ENCODE peak calls at places on chromosomes 3 and 15, in ten cellular contexts. One of them, this sample, is unnamed.

GRCh38 chr3:55203006-55203405 is 275.1 kb upstream of the LRTM1 start:
- DNase-seq in A549: no peak
- DNase-seq in lower lobe of right lung: no peak
- DNase-seq in DND-41: no peak
- DNase-seq in neuronal stem cell: no peak
- DNase-seq in NCI-H1092 treated with DMSO at 0.1 percent for 48 hours: no peak
- DNase-seq in iris pigment epithelial cell: peak; percentile 37
- DNase-seq in Jurkat, Clone E6-1: no peak
- DNase-seq in foreskin fibroblast: peak; percentile 37
- DNase-seq in AG08395: peak; percentile 57
- DNase-seq in this sample: no peak

GRCh38 chr3:119579366-119580147 is at the start of gene ADPRH:
- DNase-seq in AG08395: peak; percentile 77
- DNase-seq in A549: peak; percentile 81
- DNase-seq in lower lobe of right lung: peak; percentile 93
- DNase-seq in foreskin fibroblast: peak; percentile 84
- DNase-seq in iris pigment epithelial cell: peak; percentile 79
- DNase-seq in DND-41: no peak
- DNase-seq in NCI-H1092 treated with DMSO at 0.1 percent for 48 hours: peak; percentile 31
- DNase-seq in neuronal stem cell: peak; percentile 68
- DNase-seq in Jurkat, Clone E6-1: no peak
- DNase-seq in this sample: peak; percentile 70

GRCh38 chr15:90031231-90031791 is 30.2 kb downstream of the ZNF710 start:
- DNase-seq in neuronal stem cell: no peak
- DNase-seq in A549: no peak
- DNase-seq in NCI-H1092 treated with DMSO at 0.1 percent for 48 hours: no peak
- DNase-seq in iris pigment epithelial cell: peak; percentile 36
- DNase-seq in Jurkat, Clone E6-1: no peak
- DNase-seq in DND-41: peak; percentile 52
- DNase-seq in lower lobe of right lung: no peak
- DNase-seq in AG08395: peak; percentile 58
- DNase-seq in foreskin fibroblast: peak; percentile 52
- DNase-seq in this sample: no peak

GRCh38 chr15:101141926-101142527 is 109.8 kb downstream of the CHSY1 start:
- DNase-seq in AG08395: no peak
- DNase-seq in neuronal stem cell: no peak
- DNase-seq in foreskin fibroblast: no peak
- DNase-seq in Jurkat, Clone E6-1: no peak
- DNase-seq in lower lobe of right lung: no peak
- DNase-seq in DND-41: no peak
- DNase-seq in NCI-H1092 treated with DMSO at 0.1 percent for 48 hours: no peak
- DNase-seq in iris pigment epithelial cell: no peak
- DNase-seq in A549: no peak
- DNase-seq in this sample: no peak

GRCh38 chr3:13009132-13009945 is 63.9 kb downstream of the IQSEC1 start:
- DNase-seq in DND-41: no peak
- DNase-seq in A549: no peak
- DNase-seq in foreskin fibroblast: no peak
- DNase-seq in Jurkat, Clone E6-1: no peak
- DNase-seq in iris pigment epithelial cell: no peak
- DNase-seq in neuronal stem cell: no peak
- DNase-seq in AG08395: no peak
- DNase-seq in NCI-H1092 treated with DMSO at 0.1 percent for 48 hours: no peak
- DNase-seq in lower lobe of right lung: peak; percentile 90
- DNase-seq in this sample: peak; percentile 81

GRCh38 chr3:197807969-197808587 is 17.0 kb downstream of the LRCH3 start:
- DNase-seq in lower lobe of right lung: no peak
- DNase-seq in NCI-H1092 treated with DMSO at 0.1 percent for 48 hours: no peak
- DNase-seq in neuronal stem cell: no peak
- DNase-seq in A549: no peak
- DNase-seq in DND-41: no peak
- DNase-seq in foreskin fibroblast: peak; percentile 52
- DNase-seq in Jurkat, Clone E6-1: no peak
- DNase-seq in iris pigment epithelial cell: peak; percentile 58
- DNase-seq in AG08395: peak; percentile 45
- DNase-seq in this sample: no peak

GRCh38 chr15:52277575-52277974 is 18.0 kb downstream of the MYO5C start:
- DNase-seq in NCI-H1092 treated with DMSO at 0.1 percent for 48 hours: no peak
- DNase-seq in lower lobe of right lung: no peak
- DNase-seq in DND-41: no peak
- DNase-seq in iris pigment epithelial cell: no peak
- DNase-seq in foreskin fibroblast: no peak
- DNase-seq in A549: no peak
- DNase-seq in neuronal stem cell: no peak
- DNase-seq in Jurkat, Clone E6-1: no peak
- DNase-seq in AG08395: no peak
- DNase-seq in this sample: no peak

GRCh38 chr15:69479971-69480370 is 27.4 kb downstream of the RPLP1 start:
- DNase-seq in DND-41: no peak
- DNase-seq in lower lobe of right lung: no peak
- DNase-seq in AG08395: no peak
- DNase-seq in A549: no peak
- DNase-seq in foreskin fibroblast: no peak
- DNase-seq in neuronal stem cell: no peak
- DNase-seq in iris pigment epithelial cell: no peak
- DNase-seq in Jurkat, Clone E6-1: no peak
- DNase-seq in NCI-H1092 treated with DMSO at 0.1 percent for 48 hours: no peak
- DNase-seq in this sample: no peak

GRCh38 chr3:142850395-142851023 is 38.4 kb downstream of the PCOLCE2 start:
- DNase-seq in neuronal stem cell: no peak
- DNase-seq in lower lobe of right lung: peak; percentile 66
- DNase-seq in foreskin fibroblast: peak; percentile 92
- DNase-seq in Jurkat, Clone E6-1: no peak
- DNase-seq in DND-41: no peak
- DNase-seq in AG08395: peak; percentile 84
- DNase-seq in iris pigment epithelial cell: peak; percentile 95
- DNase-seq in A549: peak; percentile 17
- DNase-seq in NCI-H1092 treated with DMSO at 0.1 percent for 48 hours: no peak
- DNase-seq in this sample: peak; percentile 75

GRCh38 chr3:125383744-125384143 is 8.6 kb upstream of the ZNF148 start:
- DNase-seq in lower lobe of right lung: no peak
- DNase-seq in AG08395: no peak
- DNase-seq in neuronal stem cell: no peak
- DNase-seq in A549: no peak
- DNase-seq in Jurkat, Clone E6-1: no peak
- DNase-seq in foreskin fibroblast: no peak
- DNase-seq in iris pigment epithelial cell: no peak
- DNase-seq in DND-41: no peak
- DNase-seq in NCI-H1092 treated with DMSO at 0.1 percent for 48 hours: no peak
- DNase-seq in this sample: no peak

GRCh38 chr3:100570811-100571210 is 38.6 kb upstream of the ADGRG7 start:
- DNase-seq in Jurkat, Clone E6-1: no peak
- DNase-seq in DND-41: no peak
- DNase-seq in AG08395: no peak
- DNase-seq in lower lobe of right lung: no peak
- DNase-seq in NCI-H1092 treated with DMSO at 0.1 percent for 48 hours: no peak
- DNase-seq in neuronal stem cell: no peak
- DNase-seq in foreskin fibroblast: peak; percentile 30
- DNase-seq in A549: no peak
- DNase-seq in iris pigment epithelial cell: no peak
- DNase-seq in this sample: no peak

GRCh38 chr3:137105277-137105977 is 147.6 kb downstream of the IL20RB start:
- DNase-seq in iris pigment epithelial cell: peak; percentile 47
- DNase-seq in NCI-H1092 treated with DMSO at 0.1 percent for 48 hours: peak; percentile 67
- DNase-seq in lower lobe of right lung: no peak
- DNase-seq in neuronal stem cell: peak; percentile 80
- DNase-seq in A549: peak; percentile 29
- DNase-seq in AG08395: peak; percentile 62
- DNase-seq in Jurkat, Clone E6-1: peak; percentile 64
- DNase-seq in foreskin fibroblast: peak; percentile 79
- DNase-seq in DND-41: peak; percentile 30
- DNase-seq in this sample: peak; percentile 63

GRCh38 chr3:43629254-43629653 is 7.4 kb upstream of the ANO10 start:
- DNase-seq in lower lobe of right lung: no peak
- DNase-seq in A549: peak; percentile 36
- DNase-seq in AG08395: no peak
- DNase-seq in iris pigment epithelial cell: no peak
- DNase-seq in Jurkat, Clone E6-1: no peak
- DNase-seq in NCI-H1092 treated with DMSO at 0.1 percent for 48 hours: no peak
- DNase-seq in foreskin fibroblast: peak; percentile 74
- DNase-seq in DND-41: no peak
- DNase-seq in neuronal stem cell: no peak
- DNase-seq in this sample: no peak

GRCh38 chr3:41580274-41580959 is 381.1 kb downstream of the CTNNB1 start:
- DNase-seq in neuronal stem cell: no peak
- DNase-seq in AG08395: peak; percentile 31
- DNase-seq in NCI-H1092 treated with DMSO at 0.1 percent for 48 hours: no peak
- DNase-seq in Jurkat, Clone E6-1: no peak
- DNase-seq in A549: no peak
- DNase-seq in iris pigment epithelial cell: no peak
- DNase-seq in DND-41: no peak
- DNase-seq in foreskin fibroblast: peak; percentile 6
- DNase-seq in lower lobe of right lung: no peak
- DNase-seq in this sample: no peak

GRCh38 chr15:31456329-31457060 is 129.9 kb downstream of the KLF13 start:
- DNase-seq in foreskin fibroblast: no peak
- DNase-seq in iris pigment epithelial cell: no peak
- DNase-seq in neuronal stem cell: no peak
- DNase-seq in AG08395: no peak
- DNase-seq in DND-41: no peak
- DNase-seq in A549: no peak
- DNase-seq in lower lobe of right lung: no peak
- DNase-seq in NCI-H1092 treated with DMSO at 0.1 percent for 48 hours: no peak
- DNase-seq in Jurkat, Clone E6-1: no peak
- DNase-seq in this sample: no peak

GRCh38 chr15:94970096-94970495 is 738.7 kb downstream of the MCTP2 start:
- DNase-seq in AG08395: no peak
- DNase-seq in neuronal stem cell: no peak
- DNase-seq in NCI-H1092 treated with DMSO at 0.1 percent for 48 hours: no peak
- DNase-seq in foreskin fibroblast: no peak
- DNase-seq in iris pigment epithelial cell: no peak
- DNase-seq in lower lobe of right lung: no peak
- DNase-seq in Jurkat, Clone E6-1: no peak
- DNase-seq in DND-41: no peak
- DNase-seq in A549: no peak
- DNase-seq in this sample: no peak

GRCh38 chr3:46848271-46849097 is 14.8 kb downstream of the MYL3 start:
- DNase-seq in NCI-H1092 treated with DMSO at 0.1 percent for 48 hours: no peak
- DNase-seq in Jurkat, Clone E6-1: no peak
- DNase-seq in foreskin fibroblast: peak; percentile 51
- DNase-seq in DND-41: peak; percentile 29
- DNase-seq in A549: no peak
- DNase-seq in iris pigment epithelial cell: peak; percentile 53
- DNase-seq in neuronal stem cell: no peak
- DNase-seq in lower lobe of right lung: no peak
- DNase-seq in AG08395: peak; percentile 51
- DNase-seq in this sample: peak; percentile 40

GRCh38 chr3:20057612-20058180 is 17.4 kb downstream of the KAT2B start:
- DNase-seq in NCI-H1092 treated with DMSO at 0.1 percent for 48 hours: no peak
- DNase-seq in iris pigment epithelial cell: peak; percentile 35
- DNase-seq in lower lobe of right lung: no peak
- DNase-seq in neuronal stem cell: no peak
- DNase-seq in AG08395: no peak
- DNase-seq in foreskin fibroblast: no peak
- DNase-seq in DND-41: no peak
- DNase-seq in A549: no peak
- DNase-seq in Jurkat, Clone E6-1: no peak
- DNase-seq in this sample: no peak

GRCh38 chr15:93190238-93190637 is 101.2 kb upstream of the RGMA start:
- DNase-seq in foreskin fibroblast: no peak
- DNase-seq in A549: no peak
- DNase-seq in DND-41: no peak
- DNase-seq in Jurkat, Clone E6-1: no peak
- DNase-seq in iris pigment epithelial cell: no peak
- DNase-seq in lower lobe of right lung: no peak
- DNase-seq in NCI-H1092 treated with DMSO at 0.1 percent for 48 hours: no peak
- DNase-seq in neuronal stem cell: no peak
- DNase-seq in AG08395: no peak
- DNase-seq in this sample: no peak

GRCh38 chr15:29086001-29086400 is 183.6 kb downstream of the NSMCE3 start:
- DNase-seq in neuronal stem cell: no peak
- DNase-seq in A549: no peak
- DNase-seq in DND-41: no peak
- DNase-seq in Jurkat, Clone E6-1: no peak
- DNase-seq in NCI-H1092 treated with DMSO at 0.1 percent for 48 hours: no peak
- DNase-seq in foreskin fibroblast: no peak
- DNase-seq in AG08395: no peak
- DNase-seq in iris pigment epithelial cell: no peak
- DNase-seq in lower lobe of right lung: no peak
- DNase-seq in this sample: no peak

GRCh38 chr3:170603770-170604510 is 18.1 kb upstream of the SLC7A14 start:
- DNase-seq in DND-41: no peak
- DNase-seq in iris pigment epithelial cell: peak; percentile 18
- DNase-seq in lower lobe of right lung: no peak
- DNase-seq in AG08395: no peak
- DNase-seq in NCI-H1092 treated with DMSO at 0.1 percent for 48 hours: no peak
- DNase-seq in Jurkat, Clone E6-1: no peak
- DNase-seq in A549: no peak
- DNase-seq in foreskin fibroblast: peak; percentile 49
- DNase-seq in neuronal stem cell: no peak
- DNase-seq in this sample: no peak

GRCh38 chr3:53069422-53070068 is 23.7 kb upstream of the SFMBT1 start:
- DNase-seq in Jurkat, Clone E6-1: no peak
- DNase-seq in A549: no peak
- DNase-seq in DND-41: no peak
- DNase-seq in neuronal stem cell: no peak
- DNase-seq in foreskin fibroblast: no peak
- DNase-seq in lower lobe of right lung: no peak
- DNase-seq in AG08395: no peak
- DNase-seq in iris pigment epithelial cell: no peak
- DNase-seq in NCI-H1092 treated with DMSO at 0.1 percent for 48 hours: no peak
- DNase-seq in this sample: no peak

GRCh38 chr15:54288049-54288448 is 309.8 kb downstream of the UNC13C start:
- DNase-seq in A549: no peak
- DNase-seq in NCI-H1092 treated with DMSO at 0.1 percent for 48 hours: no peak
- DNase-seq in AG08395: no peak
- DNase-seq in lower lobe of right lung: no peak
- DNase-seq in iris pigment epithelial cell: no peak
- DNase-seq in DND-41: no peak
- DNase-seq in Jurkat, Clone E6-1: no peak
- DNase-seq in foreskin fibroblast: no peak
- DNase-seq in neuronal stem cell: no peak
- DNase-seq in this sample: no peak

GRCh38 chr3:80733522-80734176 is 965.9 kb upstream of the ROBO1 start:
- DNase-seq in neuronal stem cell: no peak
- DNase-seq in iris pigment epithelial cell: peak; percentile 80
- DNase-seq in foreskin fibroblast: peak; percentile 58
- DNase-seq in AG08395: no peak
- DNase-seq in NCI-H1092 treated with DMSO at 0.1 percent for 48 hours: no peak
- DNase-seq in lower lobe of right lung: no peak
- DNase-seq in DND-41: no peak
- DNase-seq in Jurkat, Clone E6-1: no peak
- DNase-seq in A549: no peak
- DNase-seq in this sample: peak; percentile 68

GRCh38 chr15:33344111-33344510 is 33.3 kb downstream of the RYR3 start:
- DNase-seq in Jurkat, Clone E6-1: no peak
- DNase-seq in A549: no peak
- DNase-seq in iris pigment epithelial cell: no peak
- DNase-seq in foreskin fibroblast: no peak
- DNase-seq in neuronal stem cell: no peak
- DNase-seq in DND-41: no peak
- DNase-seq in AG08395: no peak
- DNase-seq in NCI-H1092 treated with DMSO at 0.1 percent for 48 hours: no peak
- DNase-seq in lower lobe of right lung: no peak
- DNase-seq in this sample: no peak

GRCh38 chr15:66865622-66866611 is 163.9 kb downstream of the SMAD6 start:
- DNase-seq in lower lobe of right lung: peak; percentile 70
- DNase-seq in AG08395: no peak
- DNase-seq in DND-41: no peak
- DNase-seq in Jurkat, Clone E6-1: no peak
- DNase-seq in A549: no peak
- DNase-seq in foreskin fibroblast: no peak
- DNase-seq in iris pigment epithelial cell: no peak
- DNase-seq in NCI-H1092 treated with DMSO at 0.1 percent for 48 hours: no peak
- DNase-seq in neuronal stem cell: no peak
- DNase-seq in this sample: no peak

GRCh38 chr15:74827632-74828031 is 1.2 kb downstream of the CPLX3 start:
- DNase-seq in iris pigment epithelial cell: no peak
- DNase-seq in AG08395: no peak
- DNase-seq in foreskin fibroblast: no peak
- DNase-seq in lower lobe of right lung: no peak
- DNase-seq in NCI-H1092 treated with DMSO at 0.1 percent for 48 hours: no peak
- DNase-seq in A549: no peak
- DNase-seq in neuronal stem cell: no peak
- DNase-seq in Jurkat, Clone E6-1: no peak
- DNase-seq in DND-41: no peak
- DNase-seq in this sample: no peak

GRCh38 chr3:55842204-55842603 is 355.1 kb upstream of the WNT5A start:
- DNase-seq in NCI-H1092 treated with DMSO at 0.1 percent for 48 hours: no peak
- DNase-seq in neuronal stem cell: peak; percentile 39
- DNase-seq in lower lobe of right lung: no peak
- DNase-seq in DND-41: no peak
- DNase-seq in A549: no peak
- DNase-seq in foreskin fibroblast: no peak
- DNase-seq in Jurkat, Clone E6-1: no peak
- DNase-seq in AG08395: no peak
- DNase-seq in iris pigment epithelial cell: no peak
- DNase-seq in this sample: no peak

This sample was measured in Calu3.